ENCODE peak calls at places on chromosomes 3 and 15, in nine cellular contexts. T is LoVo; R is body of pancreas; K is left kidney; B is dorsolateral prefrontal cortex; V is NCI-H524 treated with DMSO at 0.1 percent for 48 hours; W is NCI-H187 treated with DMSO at 0.1 percent for 48 hours; H is T-cell; P is naive thymus-derived CD8-positive, alpha-beta T cell. A is an unnamed sample.

GRCh38 chr15:67322481-67322880 is 67.9 kb downstream of the IQCH start:
- DNase-seq in T (no peak), R (no peak), K (no peak), B (no peak), V (no peak), W (no peak), H (no peak), P (no peak), A (no peak)

GRCh38 chr3:62238003-62238402 is 135.3 kb downstream of the FEZF2 start:
- DNase-seq in T (no peak), R (no peak), K (no peak), B (no peak), V (no peak), W (no peak), H (no peak), P (no peak), A (no peak)

GRCh38 chr3:54850484-54851003 is 77.3 kb downstream of the LRTM1 start:
- DNase-seq in T (no peak), R (no peak), K (no peak), B (no peak), V (no peak), W (no peak), H (no peak), P (no peak), A (no peak)

GRCh38 chr3:72520690-72521308 is 327.4 kb downstream of the SHQ1 start:
- DNase-seq in T (peak), R (no peak), K (peak), B (no peak), V (no peak), W (no peak), H (no peak), P (no peak), A (no peak)

GRCh38 chr3:147356909-147357733 is 49.2 kb downstream of the ZIC4 start:
- DNase-seq in T (no peak), R (no peak), K (peak), B (no peak), V (no peak), W (no peak), H (no peak), P (no peak), A (no peak)

GRCh38 chr15:75348563-75349350 is 1.9 kb downstream of the NEIL1 start:
- DNase-seq in T (no peak), R (peak), K (peak), B (no peak), V (no peak), W (no peak), H (no peak), P (no peak), A (no peak)

GRCh38 chr15:36737430-36737891 is 158.0 kb downstream of the CDIN1 start:
- DNase-seq in T (no peak), R (no peak), K (no peak), B (no peak), V (no peak), W (no peak), H (no peak), P (no peak), A (no peak)

GRCh38 chr15:70795311-70795665 is 31.9 kb upstream of the UACA start:
- DNase-seq in T (peak), R (no peak), K (no peak), B (no peak), V (no peak), W (no peak), H (no peak), P (no peak), A (no peak)

GRCh38 chr3:129345971-129346370 is 67.3 kb downstream of the HMCES start:
- DNase-seq in T (no peak), R (no peak), K (no peak), B (no peak), V (no peak), W (no peak), H (no peak), P (no peak), A (no peak)

GRCh38 chr3:192943384-192943783 is 25.7 kb upstream of the MB21D2 start:
- DNase-seq in T (no peak), R (no peak), K (no peak), B (no peak), V (no peak), W (no peak), H (no peak), P (no peak), A (no peak)

GRCh38 chr15:96466548-96466947 is 136.0 kb downstream of the NR2F2 start:
- DNase-seq in T (no peak), R (no peak), K (no peak), B (no peak), V (no peak), W (no peak), H (no peak), P (no peak), A (no peak)

GRCh38 chr15:100880897-100881242 is 1.2 kb downstream of the ALDH1A3 start:
- DNase-seq in T (no peak), R (no peak), K (no peak), B (no peak), V (no peak), W (no peak), H (no peak), P (no peak), A (no peak)

GRCh38 chr3:150128126-150128525 is 157.4 kb upstream of the PFN2 start:
- DNase-seq in T (no peak), R (no peak), K (no peak), B (no peak), V (no peak), W (no peak), H (no peak), P (no peak), A (no peak)

GRCh38 chr3:38404286-38404685 is 49.4 kb upstream of the ACVR2B start:
- DNase-seq in T (no peak), R (peak), K (no peak), B (no peak), V (no peak), W (no peak), H (no peak), P (no peak), A (no peak)

GRCh38 chr15:78007965-78008886 is 69.3 kb downstream of the TBC1D2B start:
- DNase-seq in T (no peak), R (peak), K (no peak), B (no peak), V (no peak), W (no peak), H (no peak), P (no peak), A (no peak)

GRCh38 chr15:78909791-78910228 is 35.0 kb downstream of the CTSH start:
- DNase-seq in T (peak), R (peak), K (peak), B (no peak), V (no peak), W (no peak), H (no peak), P (no peak), A (no peak)

GRCh38 chr15:75030023-75030413 is 6.6 kb downstream of the PPCDC start:
- DNase-seq in T (no peak), R (no peak), K (no peak), B (no peak), V (no peak), W (no peak), H (no peak), P (no peak), A (no peak)

GRCh38 chr15:44028349-44028748 is 166.7 kb downstream of the FRMD5 start:
- DNase-seq in T (no peak), R (no peak), K (no peak), B (no peak), V (no peak), W (no peak), H (no peak), P (no peak), A (no peak)

GRCh38 chr15:80437492-80437891 is 33.3 kb downstream of the ARNT2 start:
- DNase-seq in T (no peak), R (no peak), K (no peak), B (no peak), V (no peak), W (no peak), H (no peak), P (no peak), A (no peak)

GRCh38 chr3:179840985-179841384 is 188.1 kb downstream of the USP13 start:
- DNase-seq in T (peak), R (no peak), K (no peak), B (no peak), V (no peak), W (no peak), H (no peak), P (no peak), A (no peak)

GRCh38 chr3:111895079-111895478 is 36.0 kb downstream of the PHLDB2 start:
- DNase-seq in T (peak), R (no peak), K (peak), B (no peak), V (peak), W (no peak), H (no peak), P (no peak), A (no peak)

GRCh38 chr15:74438206-74438605 is 4.4 kb upstream of the SEMA7A start:
- DNase-seq in T (no peak), R (no peak), K (no peak), B (no peak), V (no peak), W (no peak), H (no peak), P (no peak), A (no peak)

GRCh38 chr15:33729648-33730047 is 238.6 kb upstream of the CHRM5 start:
- DNase-seq in T (no peak), R (no peak), K (peak), B (no peak), V (no peak), W (no peak), H (no peak), P (no peak), A (no peak)

GRCh38 chr3:50714953-50715352 is 40.2 kb downstream of the DOCK3 start:
- DNase-seq in T (no peak), R (no peak), K (peak), B (no peak), V (no peak), W (no peak), H (no peak), P (no peak), A (no peak)

GRCh38 chr3:158160958-158161357 is 51.1 kb downstream of the RSRC1 start:
- DNase-seq in T (peak), R (no peak), K (no peak), B (no peak), V (no peak), W (no peak), H (no peak), P (no peak), A (no peak)

GRCh38 chr15:67564590-67565345 is 22.3 kb downstream of the MAP2K5 start:
- DNase-seq in T (no peak), R (no peak), K (no peak), B (no peak), V (no peak), W (no peak), H (no peak), P (no peak), A (no peak)

GRCh38 chr3:195441971-195442572 is 748 bp downstream of the ACAP2 start:
- DNase-seq in T (no peak), R (peak), K (peak), B (peak), V (peak), W (no peak), H (peak), P (peak), A (peak)

GRCh38 chr3:99877180-99877579 is 59.5 kb downstream of the CMSS1 start:
- DNase-seq in T (no peak), R (no peak), K (no peak), B (no peak), V (no peak), W (no peak), H (no peak), P (no peak), A (no peak)

GRCh38 chr3:194928183-194928736 is 242.6 kb downstream of the FAM43A start:
- DNase-seq in T (no peak), R (no peak), K (no peak), B (no peak), V (no peak), W (no peak), H (no peak), P (no peak), A (no peak)

GRCh38 chr3:112687214-112687613 is 46.3 kb upstream of the CCDC80 start:
- DNase-seq in T (no peak), R (no peak), K (no peak), B (no peak), V (no peak), W (no peak), H (no peak), P (no peak), A (no peak)

GRCh38 chr15:85692873-85693272 is 101.9 kb downstream of the KLHL25 start:
- DNase-seq in T (no peak), R (no peak), K (no peak), B (no peak), V (peak), W (no peak), H (peak), P (no peak), A (peak)

GRCh38 chr15:64619880-64620839 is 155.2 kb downstream of the RBPMS2 start:
- DNase-seq in T (no peak), R (no peak), K (no peak), B (no peak), V (no peak), W (no peak), H (no peak), P (no peak), A (no peak)

GRCh38 chr15:25987638-25988037 is 124.5 kb upstream of the ATP10A start:
- DNase-seq in T (no peak), R (no peak), K (peak), B (no peak), V (no peak), W (no peak), H (no peak), P (no peak), A (no peak)

GRCh38 chr3:114608293-114608692 is 314.5 kb downstream of the TIGIT start:
- DNase-seq in T (peak), R (no peak), K (no peak), B (no peak), V (no peak), W (no peak), H (no peak), P (no peak), A (no peak)

GRCh38 chr3:51874889-51875288 is 512 bp downstream of the IQCF5 start:
- DNase-seq in T (peak), R (no peak), K (no peak), B (no peak), V (no peak), W (no peak), H (no peak), P (no peak), A (no peak)

GRCh38 chr15:33580526-33580925 is 269.8 kb downstream of the RYR3 start:
- DNase-seq in T (no peak), R (no peak), K (no peak), B (no peak), V (no peak), W (no peak), H (no peak), P (no peak), A (no peak)

GRCh38 chr15:37101634-37102314 is 1.4 kb upstream of the MEIS2 start:
- DNase-seq in T (peak), R (peak), K (peak), B (no peak), V (peak), W (no peak), H (no peak), P (no peak), A (no peak)

GRCh38 chr3:192819001-192819569 is 91.7 kb upstream of the FGF12 start:
- DNase-seq in T (peak), R (no peak), K (peak), B (no peak), V (no peak), W (no peak), H (no peak), P (no peak), A (no peak)

A was measured in CD8-positive, alpha-beta memory T cell.